ENCODE peak calls at places on chromosomes 12 and 14, in ten cellular contexts. V is right cardiac atrium; J is activated naive CD4-positive, alpha-beta T cell; K is B cell; X is activated effector memory CD4-positive, alpha-beta T cell treated with Interleukin-2 at 50 U/mL for 16 hours; G is activated T-cell treated with anti-CD3 and anti-CD28 coated beads for 24 hours; P is endodermal cell; D is mammary epithelial cell; T is ureter; W is GM20000. H is an unnamed sample.

GRCh38 chr14:99690636-99691035 is 6.5 kb downstream of the CYP46A1 start:
- DNase-seq in V (no peak), J (no peak), K (no peak), X (no peak), G (no peak), P (peak), D (no peak), T (no peak), W (no peak), H (no peak)

GRCh38 chr14:75457024-75457390 is 29.2 kb downstream of the JDP2 start:
- DNase-seq in V (no peak), J (no peak), K (no peak), X (no peak), G (no peak), P (no peak), D (no peak), T (no peak), W (no peak), H (no peak)

GRCh38 chr12:6375269-6376078 is at the start of gene SCNN1A:
- DNase-seq in V (peak), J (no peak), K (no peak), X (no peak), G (no peak), P (peak), D (peak), T (peak), W (no peak), H (no peak)

GRCh38 chr14:59067135-59067894 is 121.2 kb upstream of the DAAM1 start:
- DNase-seq in V (no peak), J (no peak), K (no peak), X (no peak), G (no peak), P (no peak), D (peak), T (no peak), W (no peak), H (no peak)

GRCh38 chr12:14327717-14328116 is 37.8 kb upstream of the ATF7IP start:
- DNase-seq in V (no peak), J (no peak), K (no peak), X (no peak), G (no peak), P (no peak), D (no peak), T (no peak), W (no peak), H (no peak)

GRCh38 chr14:77151918-77152588 is 10.5 kb upstream of the ZDHHC22 start:
- DNase-seq in V (no peak), J (no peak), K (peak), X (no peak), G (no peak), P (no peak), D (peak), T (no peak), W (peak), H (no peak)

GRCh38 chr12:47808574-47809380 is 10.9 kb downstream of the HDAC7 start:
- DNase-seq in V (peak), J (no peak), K (no peak), X (peak), G (no peak), P (peak), D (peak), T (no peak), W (no peak), H (no peak)

GRCh38 chr12:104730761-104731160 is 227.3 kb downstream of the SLC41A2 start:
- DNase-seq in V (no peak), J (no peak), K (no peak), X (no peak), G (no peak), P (no peak), D (no peak), T (no peak), W (no peak), H (no peak)